ENCODE peak calls at places on chromosomes 2 and 18, in ten cellular contexts. One of them, this sample, is unnamed.

GRCh38 chr2:20985061-20985460 is 58.8 kb downstream of the APOB start:
- DNase-seq in HTR-8/SVneo: no peak
- DNase-seq in heart right ventricle: no peak
- DNase-seq in A549: no peak
- DNase-seq in A172: no peak
- DNase-seq in NCI-H1105 treated with DMSO at 0.1 percent for 48 hours: no peak
- DNase-seq in colonic mucosa: no peak
- DNase-seq in NCI-H1436: no peak
- DNase-seq in AG09309: no peak
- DNase-seq in nephron progenitor cell: no peak
- DNase-seq in this sample: peak

GRCh38 chr18:37741012-37741586 is 175.5 kb upstream of the CELF4 start:
- DNase-seq in heart right ventricle: no peak
- DNase-seq in AG09309: no peak
- DNase-seq in colonic mucosa: no peak
- DNase-seq in NCI-H1105 treated with DMSO at 0.1 percent for 48 hours: no peak
- DNase-seq in A172: no peak
- DNase-seq in A549: no peak
- DNase-seq in HTR-8/SVneo: no peak
- DNase-seq in NCI-H1436: no peak
- DNase-seq in nephron progenitor cell: no peak
- DNase-seq in this sample: no peak

GRCh38 chr2:112483047-112483473 is 1.1 kb downstream of the TTL start:
- DNase-seq in HTR-8/SVneo: peak
- DNase-seq in A549: peak
- DNase-seq in A172: peak
- DNase-seq in nephron progenitor cell: peak
- DNase-seq in NCI-H1105 treated with DMSO at 0.1 percent for 48 hours: peak
- DNase-seq in heart right ventricle: no peak
- DNase-seq in NCI-H1436: peak
- DNase-seq in AG09309: no peak
- DNase-seq in colonic mucosa: peak
- DNase-seq in this sample: peak

GRCh38 chr18:66226782-66227181 is 377.1 kb downstream of the CDH19 start:
- DNase-seq in A172: no peak
- DNase-seq in colonic mucosa: no peak
- DNase-seq in HTR-8/SVneo: no peak
- DNase-seq in nephron progenitor cell: no peak
- DNase-seq in heart right ventricle: no peak
- DNase-seq in NCI-H1436: no peak
- DNase-seq in AG09309: no peak
- DNase-seq in NCI-H1105 treated with DMSO at 0.1 percent for 48 hours: no peak
- DNase-seq in A549: no peak
- DNase-seq in this sample: no peak

GRCh38 chr18:7234061-7234460 is 3.2 kb downstream of the LRRC30 start:
- DNase-seq in AG09309: no peak
- DNase-seq in NCI-H1436: no peak
- DNase-seq in NCI-H1105 treated with DMSO at 0.1 percent for 48 hours: no peak
- DNase-seq in nephron progenitor cell: no peak
- DNase-seq in HTR-8/SVneo: no peak
- DNase-seq in A549: no peak
- DNase-seq in colonic mucosa: no peak
- DNase-seq in heart right ventricle: peak
- DNase-seq in A172: no peak
- DNase-seq in this sample: no peak

GRCh38 chr2:1670636-1671035 is 73.7 kb downstream of the PXDN start:
- DNase-seq in NCI-H1436: no peak
- DNase-seq in HTR-8/SVneo: no peak
- DNase-seq in colonic mucosa: peak
- DNase-seq in nephron progenitor cell: no peak
- DNase-seq in AG09309: no peak
- DNase-seq in A172: no peak
- DNase-seq in heart right ventricle: no peak
- DNase-seq in NCI-H1105 treated with DMSO at 0.1 percent for 48 hours: no peak
- DNase-seq in A549: no peak
- DNase-seq in this sample: no peak

GRCh38 chr2:8889978-8890377 is 52.6 kb upstream of the KIDINS220 start:
- DNase-seq in AG09309: no peak
- DNase-seq in A549: no peak
- DNase-seq in NCI-H1105 treated with DMSO at 0.1 percent for 48 hours: no peak
- DNase-seq in A172: no peak
- DNase-seq in colonic mucosa: no peak
- DNase-seq in HTR-8/SVneo: no peak
- DNase-seq in NCI-H1436: no peak
- DNase-seq in nephron progenitor cell: no peak
- DNase-seq in heart right ventricle: no peak
- DNase-seq in this sample: no peak

GRCh38 chr2:168189835-168190426 is 57.5 kb downstream of the STK39 start:
- DNase-seq in nephron progenitor cell: no peak
- DNase-seq in A549: peak
- DNase-seq in heart right ventricle: no peak
- DNase-seq in A172: peak
- DNase-seq in NCI-H1436: no peak
- DNase-seq in colonic mucosa: no peak
- DNase-seq in AG09309: no peak
- DNase-seq in NCI-H1105 treated with DMSO at 0.1 percent for 48 hours: no peak
- DNase-seq in HTR-8/SVneo: peak
- DNase-seq in this sample: no peak